ENCODE peak calls at places on chromosomes 7 and 10, in four cellular contexts. One of them, this sample, is unnamed. For H3K36me3, the result is how much of the 10 kb centered on the place peaks cover.

GRCh38 chr7:55206235-55207029 is 158.7 kb upstream of the LANCL2 start:
- DNase-seq in colonic mucosa: no peak
- DNase-seq in hepatocyte: no peak
- DNase-seq in brain microvascular endothelial cell: peak
- DNase-seq in this sample: no peak

GRCh38 chr7:102046373-102047117 is 229.1 kb downstream of the CUX1 start:
- DNase-seq in colonic mucosa: no peak
- DNase-seq in hepatocyte: no peak
- DNase-seq in brain microvascular endothelial cell: peak
- DNase-seq in this sample: no peak

GRCh38 chr10:30151581-30152389 is 92.4 kb upstream of the JCAD start:
- DNase-seq in colonic mucosa: no peak
- DNase-seq in hepatocyte: peak
- DNase-seq in brain microvascular endothelial cell: peak
- DNase-seq in this sample: no peak

GRCh38 chr7:76049295-76049694 is 1.4 kb downstream of the MDH2 start:
- DNase-seq in colonic mucosa: no peak
- DNase-seq in hepatocyte: no peak
- DNase-seq in brain microvascular endothelial cell: no peak
- DNase-seq in this sample: no peak

GRCh38 chr10:122128357-122128756 is 139.4 kb downstream of the TACC2 start:
- DNase-seq in colonic mucosa: no peak
- DNase-seq in hepatocyte: no peak
- DNase-seq in brain microvascular endothelial cell: no peak
- DNase-seq in this sample: no peak

GRCh38 chr7:123594813-123595241 is 6.8 kb upstream of the ASB15 start:
- DNase-seq in colonic mucosa: peak
- DNase-seq in hepatocyte: peak
- DNase-seq in brain microvascular endothelial cell: peak
- DNase-seq in this sample: no peak

GRCh38 chr10:11317936-11318670 is 293.3 kb downstream of the USP6NL start:
- DNase-seq in colonic mucosa: no peak
- DNase-seq in hepatocyte: no peak
- DNase-seq in brain microvascular endothelial cell: no peak
- DNase-seq in this sample: no peak

GRCh38 chr10:95837783-95838182 is 70.0 kb upstream of the CC2D2B start:
- DNase-seq in colonic mucosa: no peak
- DNase-seq in hepatocyte: no peak
- DNase-seq in brain microvascular endothelial cell: no peak
- DNase-seq in this sample: no peak

GRCh38 chr10:35355971-35356724 is 19.8 kb downstream of the CCNY start:
- DNase-seq in colonic mucosa: no peak
- DNase-seq in hepatocyte: no peak
- DNase-seq in brain microvascular endothelial cell: no peak
- DNase-seq in this sample: no peak

GRCh38 chr10:78301481-78301880 is 267.8 kb downstream of the RPS24 start:
- DNase-seq in colonic mucosa: no peak
- DNase-seq in hepatocyte: no peak
- DNase-seq in brain microvascular endothelial cell: no peak
- DNase-seq in this sample: no peak

GRCh38 chr10:34736976-34737771 is 77.9 kb downstream of the PARD3 start:
- DNase-seq in colonic mucosa: peak
- DNase-seq in hepatocyte: no peak
- DNase-seq in brain microvascular endothelial cell: no peak
- DNase-seq in this sample: no peak

GRCh38 chr10:63596924-63597323 is 75.7 kb downstream of the REEP3 start:
- DNase-seq in colonic mucosa: no peak
- DNase-seq in hepatocyte: no peak
- DNase-seq in brain microvascular endothelial cell: no peak
- DNase-seq in this sample: no peak

GRCh38 chr7:44847509-44847919 is 373 bp downstream of the H2AZ2 start:
- DNase-seq in colonic mucosa: peak
- DNase-seq in hepatocyte: peak
- DNase-seq in brain microvascular endothelial cell: peak
- DNase-seq in this sample: peak

GRCh38 chr7:69534461-69535041 is 63.7 kb upstream of the AUTS2 start:
- DNase-seq in colonic mucosa: no peak
- DNase-seq in hepatocyte: no peak
- DNase-seq in brain microvascular endothelial cell: no peak
- DNase-seq in this sample: no peak

GRCh38 chr10:79148452-79149344 is 79.9 kb downstream of the ZMIZ1 start:
- DNase-seq in colonic mucosa: peak
- DNase-seq in hepatocyte: peak
- DNase-seq in brain microvascular endothelial cell: no peak
- DNase-seq in this sample: no peak

GRCh38 chr7:142669074-142669654 is 80.1 kb upstream of the PRSS1 start:
- DNase-seq in colonic mucosa: no peak
- DNase-seq in hepatocyte: peak
- DNase-seq in brain microvascular endothelial cell: peak
- DNase-seq in this sample: no peak

GRCh38 chr7:25073451-25073850 is 51.6 kb downstream of the CYCS start:
- DNase-seq in colonic mucosa: no peak
- DNase-seq in hepatocyte: peak
- DNase-seq in brain microvascular endothelial cell: peak
- DNase-seq in this sample: no peak

GRCh38 chr7:152025937-152026890 is 740 bp downstream of the GALNT11 start:
- DNase-seq in colonic mucosa: no peak
- DNase-seq in hepatocyte: no peak
- DNase-seq in brain microvascular endothelial cell: no peak
- DNase-seq in this sample: no peak

GRCh38 chr10:44477021-44477420 is 92.1 kb upstream of the CXCL12 start:
- DNase-seq in colonic mucosa: no peak
- DNase-seq in hepatocyte: no peak
- DNase-seq in brain microvascular endothelial cell: peak
- DNase-seq in this sample: no peak

GRCh38 chr7:120591-120991 is 71.8 kb upstream of the FAM20C start:
- DNase-seq in colonic mucosa: no peak
- DNase-seq in hepatocyte: peak
- DNase-seq in brain microvascular endothelial cell: no peak
- DNase-seq in this sample: no peak

GRCh38 chr10:125148021-125148439 is 12.3 kb downstream of the CTBP2 start:
- DNase-seq in colonic mucosa: peak
- DNase-seq in hepatocyte: peak
- DNase-seq in brain microvascular endothelial cell: no peak
- DNase-seq in this sample: no peak

GRCh38 chr7:137962875-137963507 is 38.9 kb downstream of the CREB3L2 start:
- DNase-seq in colonic mucosa: no peak
- DNase-seq in hepatocyte: no peak
- DNase-seq in brain microvascular endothelial cell: no peak
- DNase-seq in this sample: no peak

GRCh38 chr10:11295492-11295891 is 277.8 kb downstream of the CELF2 start:
- DNase-seq in colonic mucosa: no peak
- DNase-seq in hepatocyte: no peak
- DNase-seq in brain microvascular endothelial cell: no peak
- DNase-seq in this sample: no peak

GRCh38 chr7:19024261-19024660 is 93.2 kb downstream of the TWIST1 start:
- DNase-seq in colonic mucosa: no peak
- DNase-seq in hepatocyte: peak
- DNase-seq in brain microvascular endothelial cell: peak
- DNase-seq in this sample: no peak

GRCh38 chr7:27170494-27170811 is 3.7 kb downstream of the HOXA10 start:
- DNase-seq in colonic mucosa: no peak
- DNase-seq in hepatocyte: no peak
- DNase-seq in brain microvascular endothelial cell: no peak
- DNase-seq in this sample: no peak

GRCh38 chr7:27172823-27173411 is 1.2 kb downstream of the HOXA10 start:
- DNase-seq in colonic mucosa: peak
- DNase-seq in hepatocyte: no peak
- DNase-seq in brain microvascular endothelial cell: no peak
- DNase-seq in this sample: no peak

GRCh38 chr7:27172388-27172774 is 1.7 kb downstream of the HOXA10 start:
- DNase-seq in colonic mucosa: no peak
- DNase-seq in hepatocyte: no peak
- DNase-seq in brain microvascular endothelial cell: no peak
- DNase-seq in this sample: no peak

GRCh38 chr7:27170936-27171635 is 3.0 kb downstream of the HOXA10 start:
- DNase-seq in colonic mucosa: no peak
- DNase-seq in hepatocyte: no peak
- DNase-seq in brain microvascular endothelial cell: no peak
- DNase-seq in this sample: no peak

DNA sequence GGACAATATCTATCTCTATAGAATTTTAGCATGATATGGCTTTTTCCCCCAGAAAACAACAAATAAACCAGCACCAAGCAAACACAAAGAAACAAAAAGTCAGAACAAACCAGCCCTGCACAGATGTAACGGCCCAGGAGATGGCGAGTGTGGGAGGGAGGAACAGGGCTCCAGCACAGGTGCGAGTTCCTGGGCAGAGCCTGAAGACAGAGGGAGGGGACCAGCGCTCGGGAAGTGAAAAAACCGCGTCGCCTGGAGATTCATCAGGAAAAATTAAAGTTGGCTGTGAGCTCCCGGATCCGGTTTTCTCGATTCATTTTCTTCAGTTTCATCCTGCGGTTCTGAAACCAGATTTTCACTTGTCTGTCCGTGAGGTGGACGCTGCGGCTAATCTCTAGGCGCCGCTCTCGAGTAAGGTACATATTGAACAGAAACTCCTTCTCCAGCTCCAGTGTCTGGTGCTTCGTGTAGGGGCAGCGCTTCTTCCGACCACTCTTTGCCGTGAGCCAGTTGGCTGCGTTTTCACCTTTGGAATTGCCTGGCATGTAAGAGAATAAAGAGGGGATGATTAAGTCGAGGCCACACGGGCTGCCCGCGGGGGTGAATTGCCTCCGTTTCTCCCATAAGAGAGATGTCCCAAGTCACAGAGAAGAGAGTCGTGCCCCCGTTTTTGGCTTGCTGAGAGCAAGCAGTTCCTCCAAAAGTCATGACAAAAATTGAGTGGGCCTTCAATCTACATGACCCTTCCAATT is 2.3 kb downstream of the HOXA10 start:
- DNase-seq in colonic mucosa: no peak
- DNase-seq in hepatocyte: no peak
- DNase-seq in brain microvascular endothelial cell: no peak
- DNase-seq in this sample: no peak
- H3K4me3 ChIP-seq in colonic mucosa: peak
- H3K4me3 ChIP-seq in hepatocyte: peak
- H3K4me3 ChIP-seq in brain microvascular endothelial cell: no peak
- H3K4me3 ChIP-seq in this sample: no peak

DNA sequence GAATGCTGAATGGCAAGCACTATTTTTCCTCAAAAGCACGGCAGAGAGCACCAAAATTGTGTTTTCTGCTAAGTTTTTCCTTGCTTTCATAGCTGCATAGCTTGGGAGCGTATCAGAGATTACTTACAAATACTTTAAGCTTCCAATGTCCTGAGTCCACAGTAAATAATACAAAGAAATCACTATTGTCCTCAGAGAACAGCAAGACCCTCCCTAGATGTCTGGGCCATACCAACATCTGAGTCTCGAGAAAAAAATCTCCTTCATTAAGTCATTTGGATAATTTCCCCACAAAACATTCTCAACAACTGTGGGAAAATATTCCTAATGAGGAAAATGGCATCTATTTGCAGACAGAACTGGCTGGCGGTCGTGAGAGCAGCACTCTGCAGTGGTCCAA is 41.7 kb downstream of the SGMS1 start:
- DNase-seq in colonic mucosa: no peak
- DNase-seq in hepatocyte: no peak
- DNase-seq in brain microvascular endothelial cell: no peak
- DNase-seq in this sample: no peak
- H3K27ac ChIP-seq in colonic mucosa: no peak
- H3K27ac ChIP-seq in hepatocyte: no peak
- H3K27ac ChIP-seq in brain microvascular endothelial cell: no peak
- H3K27ac ChIP-seq in this sample: no peak

GRCh38 chr7:47418910-47419309 is 163.0 kb downstream of the TNS3 start:
- DNase-seq in colonic mucosa: no peak
- DNase-seq in hepatocyte: no peak
- DNase-seq in brain microvascular endothelial cell: peak
- DNase-seq in this sample: no peak
- H3K36me3 ChIP-seq in colonic mucosa: under half
- H3K36me3 ChIP-seq in hepatocyte: under half
- H3K36me3 ChIP-seq in brain microvascular endothelial cell: under half
- H3K36me3 ChIP-seq in this sample: under half

GRCh38 chr7:157432957-157433576 is 96.3 kb downstream of the DNAJB6 start:
- DNase-seq in colonic mucosa: peak
- DNase-seq in hepatocyte: peak
- DNase-seq in brain microvascular endothelial cell: peak
- DNase-seq in this sample: no peak
- H3K4me3 ChIP-seq in colonic mucosa: peak
- H3K4me3 ChIP-seq in hepatocyte: peak
- H3K4me3 ChIP-seq in brain microvascular endothelial cell: no peak
- H3K4me3 ChIP-seq in this sample: no peak

DNA sequence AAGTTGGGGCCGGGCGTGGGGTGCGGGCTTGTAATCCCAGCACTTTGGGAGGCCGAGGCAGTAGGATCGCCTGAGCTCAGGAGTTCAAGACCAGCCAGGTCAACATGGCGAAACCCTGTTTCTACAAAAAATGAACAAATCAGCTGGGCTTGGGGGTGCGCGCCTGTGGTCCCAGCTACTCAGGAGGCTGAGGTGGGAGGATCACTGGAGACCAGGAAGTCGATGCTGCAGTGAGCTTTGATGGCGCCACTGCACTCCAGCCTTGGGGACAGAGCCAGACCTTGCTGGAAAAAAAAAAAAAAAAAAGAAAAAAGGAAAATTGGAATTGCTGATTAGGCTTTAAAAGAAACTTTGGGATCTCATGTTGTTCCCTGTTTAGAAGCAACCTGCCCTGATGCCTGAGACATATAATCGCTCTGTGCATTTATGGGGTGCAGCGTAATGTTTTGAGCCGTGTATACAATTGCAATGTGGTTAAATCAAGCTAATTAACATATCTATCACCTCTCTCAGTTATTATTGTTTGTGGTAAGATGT is 849 bp downstream of the AKR1E2 start:
- DNase-seq in colonic mucosa: no peak
- DNase-seq in hepatocyte: no peak
- DNase-seq in brain microvascular endothelial cell: no peak
- DNase-seq in this sample: no peak
- H3K27ac ChIP-seq in colonic mucosa: peak
- H3K27ac ChIP-seq in hepatocyte: peak
- H3K27ac ChIP-seq in brain microvascular endothelial cell: peak
- H3K27ac ChIP-seq in this sample: peak

DNA sequence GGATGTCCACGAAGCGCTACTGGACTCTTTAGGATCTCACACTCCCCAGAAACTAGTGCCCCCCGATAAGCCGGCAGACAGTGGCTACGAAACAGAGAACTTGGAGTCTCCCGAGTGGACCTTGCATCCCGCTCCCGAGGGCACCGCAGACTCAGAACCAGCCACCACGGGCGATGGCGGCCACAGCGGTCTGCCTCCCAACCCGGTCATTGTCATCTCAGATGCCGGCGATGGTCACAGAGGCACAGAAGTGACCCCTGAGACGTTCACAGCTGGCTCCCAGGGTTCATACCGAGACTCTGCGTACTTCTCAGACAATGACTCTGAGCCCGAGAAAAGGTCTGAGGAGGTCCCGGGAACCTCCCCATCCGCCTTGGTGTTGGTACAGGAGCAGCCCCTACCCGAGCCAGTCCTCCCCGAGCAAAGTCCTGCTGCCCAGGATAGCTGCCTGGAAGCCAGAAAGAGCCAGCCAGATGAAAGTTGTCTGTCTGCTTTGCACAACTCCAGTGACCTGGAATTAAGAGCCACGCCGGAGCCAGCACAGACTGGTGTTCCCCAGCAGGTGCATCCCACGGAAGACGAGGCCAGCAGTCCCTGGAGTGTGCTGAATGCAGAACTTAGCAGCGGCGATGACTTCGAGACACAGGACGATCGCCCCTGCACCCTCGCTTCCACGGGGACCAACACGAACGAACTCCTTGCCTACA is 17.6 kb upstream of the BHLHA15 start:
- DNase-seq in colonic mucosa: no peak
- DNase-seq in hepatocyte: no peak
- DNase-seq in brain microvascular endothelial cell: no peak
- DNase-seq in this sample: no peak
- H3K36me3 ChIP-seq in colonic mucosa: under half
- H3K36me3 ChIP-seq in hepatocyte: under half
- H3K36me3 ChIP-seq in brain microvascular endothelial cell: under half
- H3K36me3 ChIP-seq in this sample: half or more

This sample was measured in effector memory CD4-positive, alpha-beta T cell.